ENCODE peak calls at places on chromosomes 13 and 19, in four cellular contexts. L is H1, H is K562, M is HepG2. W is an unnamed sample.

GRCh38 chr19:44356383-44357111 is at the start of gene ZNF112:
- DNase-seq in L (peak), H (peak), M (peak), W (peak)

GRCh38 chr13:40302351-40302750 is 364.1 kb downstream of the FOXO1 start:
- DNase-seq in L (no peak), H (no peak), M (no peak), W (no peak)

GRCh38 chr13:98664047-98664446 is 87.1 kb upstream of the STK24 start:
- DNase-seq in L (no peak), H (peak), M (no peak), W (no peak)

GRCh38 chr13:100887729-100888151 is 213.1 kb upstream of the TMTC4 start:
- DNase-seq in L (no peak), H (no peak), M (no peak), W (peak)

GRCh38 chr13:80586356-80586755 is 245.4 kb upstream of the SPRY2 start:
- DNase-seq in L (no peak), H (no peak), M (no peak), W (no peak)

GRCh38 chr13:99191900-99192399 is 8.7 kb upstream of the UBAC2 start:
- DNase-seq in L (no peak), H (peak), M (no peak), W (no peak)

GRCh38 chr13:99614465-99614885 is 113.2 kb downstream of the TM9SF2 start:
- DNase-seq in L (no peak), H (peak), M (peak), W (peak)

GRCh38 chr19:17778621-17779280 is 16.2 kb upstream of the B3GNT3 start:
- DNase-seq in L (no peak), H (no peak), M (no peak), W (no peak)

GRCh38 chr19:11304936-11305335 is 9.0 kb downstream of the TSPAN16 start:
- DNase-seq in L (no peak), H (no peak), M (no peak), W (no peak)

GRCh38 chr19:18893573-18894253 is 2.2 kb downstream of the CERS1 start:
- DNase-seq in L (no peak), H (no peak), M (no peak), W (no peak)

GRCh38 chr13:73107459-73107858 is 48.7 kb downstream of the KLF5 start:
- DNase-seq in L (no peak), H (no peak), M (no peak), W (no peak)

GRCh38 chr13:93169980-93170379 is 56.6 kb upstream of the GPC6 start:
- DNase-seq in L (no peak), H (no peak), M (peak), W (peak)

GRCh38 chr13:32734511-32734910 is 148.3 kb downstream of the PDS5B start:
- DNase-seq in L (no peak), H (peak), M (no peak), W (no peak)

GRCh38 chr13:104256701-104257100 is 1190.5 kb upstream of the SLC10A2 start:
- DNase-seq in L (no peak), H (no peak), M (no peak), W (no peak)

GRCh38 chr13:26308250-26308649 is 54.3 kb downstream of the CDK8 start:
- DNase-seq in L (no peak), H (no peak), M (no peak), W (no peak)

GRCh38 chr13:99995503-99996176 is 14.1 kb downstream of the ZIC2 start:
- DNase-seq in L (no peak), H (no peak), M (no peak), W (no peak)

GRCh38 chr19:45848922-45849321 is 14.0 kb downstream of the SYMPK start:
- DNase-seq in L (no peak), H (no peak), M (peak), W (peak)

GRCh38 chr13:27161980-27162379 is 9.6 kb downstream of the USP12 start:
- DNase-seq in L (no peak), H (no peak), M (no peak), W (no peak)

GRCh38 chr13:23473236-23473635 is 39.7 kb upstream of the SACS start:
- DNase-seq in L (no peak), H (no peak), M (no peak), W (no peak)

GRCh38 chr19:47613165-47614146 is 4.5 kb downstream of the BICRA start:
- DNase-seq in L (peak), H (peak), M (no peak), W (no peak)

GRCh38 chr19:42252365-42253244 is 2.3 kb downstream of the ERF start:
- DNase-seq in L (no peak), H (peak), M (no peak), W (peak)

GRCh38 chr19:43662487-43662886 is 7.5 kb downstream of the PLAUR start:
- DNase-seq in L (peak), H (peak), M (peak), W (no peak)

GRCh38 chr19:11361771-11362731 is 6.8 kb downstream of the PLPPR2 start:
- DNase-seq in L (no peak), H (peak), M (no peak), W (no peak)

GRCh38 chr13:36456577-36456976 is 24.3 kb downstream of the CCNA1 start:
- DNase-seq in L (no peak), H (no peak), M (no peak), W (no peak)

GRCh38 chr19:51565583-51565982 is 5.5 kb upstream of the ZNF175 start:
- DNase-seq in L (no peak), H (peak), M (no peak), W (no peak)

GRCh38 chr19:12750851-12751250 is 740 bp upstream of the BEST2 start:
- DNase-seq in L (no peak), H (no peak), M (no peak), W (no peak)

GRCh38 chr13:30881931-30882899 is 23.9 kb upstream of the MEDAG start:
- DNase-seq in L (no peak), H (no peak), M (no peak), W (no peak)

GRCh38 chr13:108609353-108609752 is 20.1 kb upstream of the MYO16 start:
- DNase-seq in L (no peak), H (peak), M (no peak), W (peak)

GRCh38 chr13:112774829-112775565 is 85.2 kb downstream of the ATP11A start:
- DNase-seq in L (no peak), H (no peak), M (no peak), W (no peak)

GRCh38 chr13:98921786-98922185 is 56.1 kb downstream of the DOCK9 start:
- DNase-seq in L (no peak), H (no peak), M (no peak), W (no peak)

DNA sequence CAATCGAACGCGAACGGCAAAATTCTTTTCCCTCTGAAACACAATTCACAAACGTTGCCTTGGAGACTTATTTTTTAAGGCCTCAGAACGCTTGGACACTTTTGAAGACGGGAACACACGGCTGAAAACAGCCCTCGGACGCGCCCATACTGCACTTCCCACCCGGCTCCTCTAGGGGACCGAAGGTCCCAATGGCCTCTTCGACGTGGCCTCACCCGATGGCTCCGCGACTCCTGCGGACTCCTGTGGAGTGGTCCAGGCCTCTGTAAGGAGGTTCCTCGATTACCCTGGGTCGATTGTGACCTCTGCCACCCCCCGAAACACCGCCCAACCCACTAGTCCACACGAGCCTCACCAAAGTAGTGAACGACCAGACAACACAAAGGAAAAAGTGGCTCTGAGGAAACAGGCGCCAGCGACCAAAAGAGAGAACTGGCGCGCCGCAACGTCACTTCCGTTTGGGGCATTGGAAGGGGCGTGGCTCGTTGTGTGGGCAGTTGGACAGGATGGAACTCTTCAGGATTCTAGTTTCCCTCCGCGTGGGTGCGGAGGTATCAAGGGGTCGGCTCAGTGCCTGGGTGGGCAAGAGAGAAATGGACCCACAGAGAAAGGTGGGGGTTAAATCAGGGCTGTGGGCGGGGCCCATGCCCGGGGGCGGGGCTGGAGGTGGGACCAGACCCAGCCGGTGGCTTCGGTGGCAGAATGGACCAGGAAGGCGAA is at the start of gene ZNF560:
- DNase-seq in L (peak), H (peak), M (no peak), W (no peak)
- TF ChIP-seq CTCF in L (peak), H (peak), M (no peak), W (no peak)

GRCh38 chr19:31348416-31349159 is 648 bp downstream of the TSHZ3 start:
- DNase-seq in L (peak), H (no peak), M (no peak), W (no peak)

GRCh38 chr19:31350693-31351211 is 1.5 kb upstream of the TSHZ3 start:
- DNase-seq in L (peak), H (peak), M (no peak), W (no peak)

GRCh38 chr19:31347828-31348314 is 1.4 kb downstream of the TSHZ3 start:
- DNase-seq in L (no peak), H (no peak), M (no peak), W (no peak)

GRCh38 chr19:31350033-31350692 is 927 bp upstream of the TSHZ3 start:
- DNase-seq in L (peak), H (no peak), M (no peak), W (no peak)

GRCh38 chr19:31349160-31349881 is at the start of gene TSHZ3:
- DNase-seq in L (peak), H (peak), M (no peak), W (peak)
- TF ChIP-seq PHF8 in L (peak), H (no peak), M (no peak), W (no peak)

DNA sequence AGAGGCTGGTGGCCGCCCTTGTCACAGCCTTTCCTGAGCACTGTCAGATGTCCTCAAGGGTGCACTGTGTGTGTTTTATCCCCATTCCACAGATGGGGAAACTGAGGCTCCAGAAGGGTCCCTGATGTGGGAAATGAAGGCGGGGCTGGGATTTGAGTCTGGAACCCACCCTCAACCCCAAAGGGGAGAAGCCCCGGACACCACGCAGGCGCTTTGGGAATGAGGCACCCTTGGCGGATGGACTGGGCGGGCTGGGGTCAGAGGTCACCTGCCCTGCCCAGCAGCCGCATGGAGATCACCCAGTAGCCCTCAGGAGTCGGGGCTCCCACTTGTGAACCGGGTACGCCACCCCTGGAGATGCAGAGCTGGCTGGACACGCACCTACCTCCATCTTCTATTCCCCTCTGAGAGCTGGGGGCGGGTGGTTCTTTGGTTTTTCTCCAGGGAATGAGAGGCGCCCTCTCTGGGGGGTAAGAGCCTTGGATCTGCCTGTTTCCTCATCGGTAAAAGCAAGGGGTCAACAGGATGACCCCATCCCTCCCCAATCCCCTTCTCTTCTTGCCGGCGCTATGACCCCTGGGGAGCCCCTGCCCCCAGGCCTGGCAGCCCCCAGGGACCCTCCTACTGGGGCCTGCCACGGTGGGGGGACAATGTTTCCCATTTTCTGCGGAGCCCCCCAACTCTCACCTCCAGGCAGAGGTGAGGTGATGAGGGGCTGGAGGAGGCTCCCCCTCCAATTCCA is 8.3 kb upstream of the ONECUT3 start:
- DNase-seq in L (no peak), H (peak), M (no peak), W (no peak)
- TF ChIP-seq CTCF in L (no peak), H (no peak), M (no peak), W (no peak)

GRCh38 chr19:38265213-38265861 is 964 bp downstream of the SPINT2 start:
- DNase-seq in L (no peak), H (no peak), M (no peak), W (peak)

GRCh38 chr19:38263696-38264485 is 482 bp upstream of the SPINT2 start:
- DNase-seq in L (no peak), H (no peak), M (peak), W (peak)

GRCh38 chr19:38266070-38266469 is 1.7 kb downstream of the SPINT2 start:
- DNase-seq in L (no peak), H (no peak), M (no peak), W (no peak)

GRCh38 chr19:38262585-38263268 is 1.6 kb upstream of the SPINT2 start:
- DNase-seq in L (no peak), H (no peak), M (no peak), W (no peak)

DNA sequence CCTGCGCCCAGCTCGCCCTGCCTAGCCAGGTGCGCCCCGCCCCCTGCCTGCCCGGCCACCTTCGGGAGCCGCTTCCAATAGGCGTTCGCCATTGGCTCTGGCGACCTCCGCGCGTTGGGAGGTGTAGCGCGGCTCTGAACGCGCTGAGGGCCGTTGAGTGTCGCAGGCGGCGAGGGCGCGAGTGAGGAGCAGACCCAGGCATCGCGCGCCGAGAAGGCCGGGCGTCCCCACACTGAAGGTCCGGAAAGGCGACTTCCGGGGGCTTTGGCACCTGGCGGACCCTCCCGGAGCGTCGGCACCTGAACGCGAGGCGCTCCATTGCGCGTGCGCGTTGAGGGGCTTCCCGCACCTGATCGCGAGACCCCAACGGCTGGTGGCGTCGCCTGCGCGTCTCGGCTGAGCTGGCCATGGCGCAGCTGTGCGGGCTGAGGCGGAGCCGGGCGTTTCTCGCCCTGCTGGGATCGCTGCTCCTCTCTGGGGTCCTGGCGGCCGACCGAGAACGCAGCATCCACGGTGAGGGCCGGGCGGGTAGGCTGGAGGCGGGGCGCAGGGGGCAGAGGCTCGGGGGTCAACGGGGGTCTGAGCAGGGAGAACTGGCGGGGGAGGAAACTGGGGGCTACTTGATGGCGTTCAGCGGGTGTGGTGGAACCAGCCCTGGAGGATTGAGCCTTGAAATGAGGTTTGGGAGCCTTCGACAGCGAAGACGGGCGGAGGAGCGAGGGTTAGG is at the start of gene SPINT2:
- DNase-seq in L (peak), H (no peak), M (no peak), W (no peak)
- TF ChIP-seq PHF8 in L (peak), H (no peak), M (no peak), W (peak)

DNA sequence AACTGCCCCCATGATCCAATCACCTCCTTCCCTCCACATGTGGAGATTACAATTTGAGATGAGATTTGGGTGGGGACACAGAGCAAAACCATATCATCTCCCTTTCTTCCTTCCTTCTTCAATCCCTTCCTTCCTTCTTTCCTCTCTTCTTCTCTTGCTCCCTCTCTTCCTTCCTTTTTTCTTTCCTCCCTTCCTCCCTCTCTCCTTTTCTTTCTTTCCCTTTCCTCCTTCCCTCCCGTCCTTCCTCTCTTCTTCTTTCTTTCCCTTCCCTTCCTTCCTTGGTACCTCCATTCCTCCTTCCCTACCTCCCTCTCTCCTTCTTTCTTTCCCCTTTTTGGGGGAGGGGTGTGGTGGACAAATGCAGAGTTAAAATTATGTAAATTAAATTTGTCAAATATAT is 145.1 kb downstream of the TSHZ3 start:
- DNase-seq in L (no peak), H (no peak), M (no peak), W (no peak)
- TF ChIP-seq CTCF in L (no peak), H (no peak), M (no peak), W (no peak)

DNA sequence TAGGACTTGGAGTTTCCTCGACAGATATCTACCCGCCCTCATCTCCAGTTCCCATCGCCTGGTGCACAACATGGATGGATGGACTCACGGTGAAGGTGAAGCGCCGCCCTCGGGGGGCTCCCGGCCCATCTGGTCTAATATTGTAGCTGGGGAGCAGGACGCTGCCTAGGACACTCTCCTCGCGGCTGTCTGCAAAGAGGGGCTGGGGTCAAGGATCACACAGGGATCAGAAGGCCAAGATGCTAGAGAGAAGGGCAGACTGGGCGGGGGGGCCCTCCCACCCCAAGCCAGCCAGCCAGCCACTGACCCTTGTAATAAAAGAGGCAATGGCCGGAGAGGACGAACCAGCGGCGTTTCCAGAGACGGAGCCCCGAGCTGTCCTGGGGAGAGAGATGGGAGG is 7.1 kb downstream of the PLEKHA4 start:
- DNase-seq in L (no peak), H (no peak), M (no peak), W (no peak)
- TF ChIP-seq PHF8 in L (no peak), H (no peak), M (no peak), W (no peak)